ENCODE peak calls at places on chromosomes 12 and 14, in five cellular contexts. G, I, M, B and S are unnamed samples.

GRCh38 chr14:105294142-105294597 is 6.6 kb downstream of the BRF1 start:
- DNase-seq in G (peak; percentile 71), I (peak; percentile 50), M (no peak), B (peak; percentile 55), S (no peak)

GRCh38 chr12:130031571-130032189 is 127.9 kb upstream of the TMEM132D start:
- DNase-seq in G (peak; percentile 87), I (no peak), M (peak; percentile 99), B (peak; percentile 20), S (no peak)

GRCh38 chr12:64186789-64187188 is 35.3 kb downstream of the KICS2 start:
- DNase-seq in G (no peak), I (peak; percentile 47), M (no peak), B (no peak), S (no peak)

GRCh38 chr12:52278931-52279682 is 4.7 kb downstream of the KRT86 start:
- DNase-seq in G (peak; percentile 92), I (peak; percentile 65), M (peak; percentile 97), B (peak; percentile 78), S (peak; percentile 95)

GRCh38 chr14:32224731-32225377 is 21.8 kb upstream of the RNU6-8 start:
- DNase-seq in G (no peak), I (peak; percentile 54), M (peak; percentile 65), B (no peak), S (no peak)

GRCh38 chr14:71487941-71488340 is 444.3 kb upstream of the RGS6 start:
- DNase-seq in G (no peak), I (peak; percentile 42), M (no peak), B (no peak), S (no peak)

GRCh38 chr14:96747006-96747405 is 50.2 kb upstream of the VRK1 start:
- DNase-seq in G (no peak), I (no peak), M (no peak), B (no peak), S (no peak)

GRCh38 chr14:99879401-99880295 is 86.4 kb downstream of the EML1 start:
- DNase-seq in G (no peak), I (peak; percentile 88), M (no peak), B (no peak), S (no peak)

GRCh38 chr12:74647241-74647640 is 109.6 kb downstream of the ATXN7L3B start:
- DNase-seq in G (no peak), I (no peak), M (no peak), B (no peak), S (no peak)

GRCh38 chr12:115371711-115372110 is 687.7 kb upstream of the TBX3 start:
- DNase-seq in G (no peak), I (no peak), M (no peak), B (no peak), S (no peak)

GRCh38 chr12:126247936-126248335 is 1182.7 kb downstream of the AACS start:
- DNase-seq in G (no peak), I (no peak), M (no peak), B (no peak), S (no peak)

GRCh38 chr12:26698186-26698585 is 134.8 kb downstream of the ITPR2 start:
- DNase-seq in G (no peak), I (no peak), M (no peak), B (no peak), S (no peak)

GRCh38 chr12:63440063-63440462 is 228.2 kb downstream of the DPY19L2 start:
- DNase-seq in G (no peak), I (no peak), M (no peak), B (no peak), S (no peak)

GRCh38 chr12:70366581-70367267 is 634 bp downstream of the KCNMB4 start:
- DNase-seq in G (peak; percentile 84), I (peak; percentile 31), M (peak; percentile 89), B (peak; percentile 67), S (no peak)

GRCh38 chr12:57448669-57449068 is 6.4 kb upstream of the INHBE start:
- DNase-seq in G (no peak), I (no peak), M (no peak), B (no peak), S (no peak)

GRCh38 chr14:69101331-69101826 is 51.5 kb downstream of the DCAF5 start:
- DNase-seq in G (no peak), I (peak; percentile 91), M (no peak), B (no peak), S (no peak)

GRCh38 chr12:22657538-22657937 is 32.6 kb downstream of the ETNK1 start:
- DNase-seq in G (no peak), I (peak; percentile 42), M (no peak), B (no peak), S (no peak)

GRCh38 chr12:68957273-68957672 is 24.3 kb upstream of the CPM start:
- DNase-seq in G (no peak), I (no peak), M (no peak), B (no peak), S (no peak)

GRCh38 chr12:51815571-51815970 is 32.9 kb downstream of the FIGNL2 start:
- DNase-seq in G (no peak), I (no peak), M (no peak), B (no peak), S (no peak)

GRCh38 chr12:21296751-21297406 is 37.8 kb downstream of the SLCO1A2 start:
- DNase-seq in G (no peak), I (peak; percentile 2), M (no peak), B (no peak), S (no peak)

GRCh38 chr14:90293766-90294471 is 37.6 kb downstream of the PSMC1 start:
- DNase-seq in G (no peak), I (peak; percentile 64), M (no peak), B (no peak), S (no peak)

GRCh38 chr14:72609205-72609916 is 284.5 kb downstream of the DPF3 start:
- DNase-seq in G (peak; percentile 33), I (no peak), M (peak; percentile 30), B (no peak), S (peak; percentile 89)